ENCODE peak calls at places on chromosome 12, in four cellular contexts. R is choroid plexus epithelial cell, B is AG04450, Y is brain microvascular endothelial cell. S is an unnamed sample.

GRCh38 chr12:51351913-51352532 is 5.5 kb upstream of the CELA1 start:
- DNase-seq in Y (peak; percentile 68), B (peak; percentile 30), R (peak; percentile 88), S (no peak)

GRCh38 chr12:27331299-27331926 is 1.2 kb upstream of the BMAL2 start:
- DNase-seq in B (peak; percentile 81), Y (peak; percentile 89), R (peak; percentile 96), S (peak; percentile 99)

GRCh38 chr12:57470970-57471656 is 8.6 kb downstream of the ARHGAP9 start:
- DNase-seq in R (no peak), Y (no peak), B (no peak), S (no peak)

GRCh38 chr12:94872671-94873367 is 130.7 kb downstream of the NDUFA12 start:
- DNase-seq in R (no peak), Y (no peak), B (no peak), S (no peak)

GRCh38 chr12:14326699-14327098 is 38.8 kb upstream of the ATF7IP start:
- DNase-seq in Y (peak; percentile 26), B (peak; percentile 18), R (peak; percentile 66), S (no peak)

GRCh38 chr12:124921200-124922008 is 7.0 kb upstream of the UBC start:
- DNase-seq in R (peak; percentile 73), Y (peak; percentile 67), B (no peak), S (no peak)

GRCh38 chr12:91662021-91662420 is 479.4 kb upstream of the DCN start:
- DNase-seq in R (peak; percentile 73), Y (no peak), B (no peak), S (no peak)

GRCh38 chr12:94718114-94718513 is 67.8 kb upstream of the TMCC3 start:
- DNase-seq in R (peak; percentile 54), B (no peak), Y (no peak), S (no peak)

GRCh38 chr12:71439613-71440392 is at the start of gene LGR5:
- DNase-seq in Y (no peak), B (no peak), R (peak; percentile 22), S (no peak)

GRCh38 chr12:12853435-12853834 is 37.9 kb upstream of the GPRC5A start:
- DNase-seq in Y (no peak), R (no peak), B (no peak), S (no peak)

GRCh38 chr12:131988054-131988796 is 38.5 kb downstream of the EP400 start:
- DNase-seq in R (peak; percentile 31), Y (no peak), B (no peak), S (no peak)

GRCh38 chr12:27344760-27345159 is 12.1 kb downstream of the BMAL2 start:
- DNase-seq in R (no peak), B (no peak), Y (no peak), S (no peak)

GRCh38 chr12:6829532-6830220 is 1.5 kb downstream of the P3H3 start:
- DNase-seq in B (no peak), R (no peak), Y (peak; percentile 28), S (no peak)

GRCh38 chr12:94982456-94982855 is 21.0 kb downstream of the NDUFA12 start:
- DNase-seq in B (no peak), Y (no peak), R (peak; percentile 30), S (no peak)

GRCh38 chr12:2336409-2336829 is 283.6 kb downstream of the CACNA1C start:
- DNase-seq in B (peak; percentile 85), R (peak; percentile 92), Y (peak; percentile 91), S (peak; percentile 68)

GRCh38 chr12:78403136-78403535 is 461.4 kb upstream of the SYT1 start:
- DNase-seq in R (peak; percentile 78), B (no peak), Y (peak; percentile 90), S (peak; percentile 60)

GRCh38 chr12:90460681-90461080 is 494.3 kb downstream of the CCER1 start:
- DNase-seq in Y (no peak), B (no peak), R (peak; percentile 4), S (no peak)

GRCh38 chr12:60803147-60803546 is 1207.3 kb downstream of the SLC16A7 start:
- DNase-seq in Y (no peak), B (peak; percentile 0), R (peak; percentile 4), S (no peak)

GRCh38 chr12:120075034-120075616 is 41.4 kb downstream of the RAB35 start:
- DNase-seq in Y (no peak), R (no peak), B (no peak), S (no peak)

GRCh38 chr12:96810057-96810456 is 97.0 kb upstream of the NEDD1 start:
- DNase-seq in R (no peak), Y (no peak), B (no peak), S (no peak)

GRCh38 chr12:39835517-39836489 is 216.2 kb upstream of the ABCD2 start:
- DNase-seq in Y (no peak), B (no peak), R (no peak), S (no peak)

GRCh38 chr12:111152581-111152980 is 216.3 kb downstream of the PHETA1 start:
- DNase-seq in B (no peak), R (no peak), Y (no peak), S (no peak)

GRCh38 chr12:96907681-96908163 is 665 bp downstream of the NEDD1 start:
- DNase-seq in Y (peak; percentile 24), B (no peak), R (peak; percentile 37), S (peak; percentile 6)

GRCh38 chr12:93712204-93712603 is 35.0 kb downstream of the CRADD start:
- DNase-seq in Y (no peak), R (no peak), B (no peak), S (no peak)

GRCh38 chr12:125544979-125545378 is 479.7 kb downstream of the AACS start:
- DNase-seq in Y (no peak), R (no peak), B (no peak), S (no peak)

GRCh38 chr12:2891240-2892053 is 756 bp downstream of the TULP3 start:
- DNase-seq in R (peak; percentile 62), Y (peak; percentile 58), B (no peak), S (no peak)

GRCh38 chr12:107992870-107993451 is 136.1 kb upstream of the WSCD2 start:
- DNase-seq in B (no peak), R (peak; percentile 71), Y (peak; percentile 40), S (no peak)

GRCh38 chr12:120263725-120264040 is 1.8 kb downstream of the PXN start:
- DNase-seq in R (no peak), B (no peak), Y (no peak), S (no peak)

GRCh38 chr12:117330441-117331113 is 30.8 kb downstream of the NOS1 start:
- DNase-seq in B (no peak), R (no peak), Y (no peak), S (no peak)

GRCh38 chr12:51374346-51374745 is 16.9 kb downstream of the GALNT6 start:
- DNase-seq in R (peak; percentile 26), B (no peak), Y (no peak), S (no peak)

GRCh38 chr12:65908147-65908546 is 83.9 kb downstream of the HMGA2 start:
- DNase-seq in R (no peak), Y (no peak), B (no peak), S (no peak)

GRCh38 chr12:26153421-26154154 is 28.8 kb upstream of the BHLHE41 start:
- DNase-seq in B (peak; percentile 90), R (peak; percentile 95), Y (peak; percentile 96), S (peak; percentile 98)

GRCh38 chr12:26156201-26156871 is 31.5 kb upstream of the BHLHE41 start:
- DNase-seq in B (no peak), R (no peak), Y (no peak), S (no peak)

GRCh38 chr12:26156996-26157395 is 32.2 kb upstream of the BHLHE41 start:
- DNase-seq in R (no peak), Y (no peak), B (no peak), S (no peak)

GRCh38 chr12:26162174-26162573 is 33.2 kb upstream of the SSPN start:
- DNase-seq in Y (no peak), B (no peak), R (no peak), S (no peak)

DNA sequence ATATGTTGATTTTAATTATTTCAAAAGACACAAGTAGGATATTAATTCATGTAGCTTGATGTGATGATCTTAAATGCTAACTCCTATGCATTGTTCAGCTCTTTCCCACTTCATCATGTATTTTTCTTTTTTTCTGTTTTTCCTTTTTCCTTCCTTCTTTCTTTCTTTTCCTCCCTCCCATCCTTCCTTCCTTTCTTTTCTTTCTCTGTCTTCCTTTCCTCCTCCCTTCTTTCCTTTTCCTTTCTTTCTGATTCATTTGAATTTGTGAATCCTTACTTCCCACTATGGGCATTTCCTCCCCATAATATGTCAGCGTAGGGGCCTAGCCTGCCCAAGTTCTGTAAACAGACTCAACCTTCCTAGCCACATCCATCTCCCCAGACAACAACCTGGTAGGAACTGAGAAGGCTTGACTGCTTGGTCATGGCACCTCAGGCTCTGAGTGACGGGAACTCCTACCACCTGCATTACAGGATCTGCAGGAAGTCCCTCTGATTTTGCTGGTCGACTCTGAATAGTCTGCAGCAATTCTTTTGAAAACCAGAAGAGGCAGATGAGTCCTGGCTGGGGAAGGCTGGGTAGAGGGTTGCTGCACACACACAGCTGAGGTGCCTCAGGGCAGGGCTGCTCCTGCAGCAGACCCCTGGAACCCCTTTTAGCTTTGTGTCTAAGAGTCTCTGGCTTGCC is 33.4 kb upstream of the BHLHE41 start:
- DNase-seq in R (no peak), Y (no peak), B (no peak), S (no peak)
- TF ChIP-seq CTCF in R (peak; percentile 29), Y (no peak), B (no peak), S (peak; percentile 5)

GRCh38 chr12:102958830-102959176 is 1.3 kb downstream of the ASCL1 start:
- DNase-seq in R (no peak), B (no peak), Y (no peak), S (no peak)
- H3K4me3 ChIP-seq in R (no peak overlapping the region), B (no peak overlapping the region), Y (no peak overlapping the region), S (no peak overlapping the region)

GRCh38 chr12:69985656-69986055 is 160.6 kb downstream of the MYRFL start:
- DNase-seq in R (peak; percentile 8), B (no peak), Y (no peak), S (no peak)
- TF ChIP-seq CTCF in R (peak; percentile 49), B (peak; percentile 29), Y (peak; percentile 55), S (peak; percentile 51)

DNA sequence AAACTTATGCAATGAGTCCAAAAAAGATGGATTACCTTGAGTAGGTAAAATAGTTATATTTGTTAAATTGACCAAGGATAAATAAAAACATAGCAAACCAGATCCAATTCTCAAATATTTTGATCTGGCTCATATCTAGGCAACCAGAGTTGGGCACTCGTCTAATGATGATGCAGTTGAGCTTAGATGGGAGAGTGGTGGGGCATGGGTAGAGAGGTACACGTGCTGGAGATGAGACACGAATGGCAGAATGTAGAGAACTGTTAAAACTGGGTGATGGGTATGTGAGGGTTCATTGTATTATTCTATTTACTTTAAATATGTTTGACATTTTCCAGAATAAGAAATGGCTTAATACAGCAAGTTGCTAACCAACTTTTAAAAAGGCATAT is 7.6 kb upstream of the RNF34 start:
- DNase-seq in Y (no peak), R (no peak), B (no peak), S (no peak)
- H3K4me3 ChIP-seq in Y (no peak overlapping the region), R (no peak overlapping the region), B (no peak overlapping the region), S (no peak overlapping the region)

S was measured in epithelial cell of proximal tubule.